ENCODE peak calls at places on chromosomes 12 and 14, in ten cellular contexts. One of them, this sample, is unnamed.

GRCh38 chr12:19298837-19299605 is 140.3 kb upstream of the AEBP2 start:
- DNase-seq in Calu3: no peak
- DNase-seq in CD8-positive, alpha-beta T cell: no peak
- DNase-seq in AG10803: no peak
- DNase-seq in neuronal stem cell: no peak
- DNase-seq in NCI-H1105: no peak
- DNase-seq in AG08396: no peak
- DNase-seq in GM20000: no peak
- DNase-seq in neural progenitor cell: no peak
- DNase-seq in endothelial cell: no peak
- DNase-seq in this sample: no peak

GRCh38 chr12:27665704-27666103 is 30.5 kb upstream of the REP15 start:
- DNase-seq in endothelial cell: no peak
- DNase-seq in CD8-positive, alpha-beta T cell: no peak
- DNase-seq in neural progenitor cell: no peak
- DNase-seq in neuronal stem cell: no peak
- DNase-seq in NCI-H1105: no peak
- DNase-seq in GM20000: no peak
- DNase-seq in AG10803: no peak
- DNase-seq in Calu3: no peak
- DNase-seq in AG08396: no peak
- DNase-seq in this sample: no peak

GRCh38 chr12:76670776-76671175 is 93.1 kb upstream of the ZDHHC17 start:
- DNase-seq in neuronal stem cell: no peak
- DNase-seq in endothelial cell: no peak
- DNase-seq in NCI-H1105: no peak
- DNase-seq in neural progenitor cell: no peak
- DNase-seq in GM20000: no peak
- DNase-seq in CD8-positive, alpha-beta T cell: no peak
- DNase-seq in AG08396: peak; percentile 20
- DNase-seq in AG10803: peak; percentile 89
- DNase-seq in Calu3: no peak
- DNase-seq in this sample: no peak

GRCh38 chr12:31228811-31229792 is 96.8 kb downstream of the SINHCAF start:
- DNase-seq in AG08396: no peak
- DNase-seq in endothelial cell: no peak
- DNase-seq in neural progenitor cell: no peak
- DNase-seq in neuronal stem cell: no peak
- DNase-seq in CD8-positive, alpha-beta T cell: no peak
- DNase-seq in AG10803: no peak
- DNase-seq in Calu3: no peak
- DNase-seq in NCI-H1105: no peak
- DNase-seq in GM20000: no peak
- DNase-seq in this sample: no peak

GRCh38 chr12:26271889-26272492 is 76.6 kb downstream of the SSPN start:
- DNase-seq in NCI-H1105: no peak
- DNase-seq in AG10803: peak; percentile 79
- DNase-seq in neural progenitor cell: no peak
- DNase-seq in endothelial cell: no peak
- DNase-seq in GM20000: peak; percentile 22
- DNase-seq in Calu3: peak; percentile 91
- DNase-seq in neuronal stem cell: no peak
- DNase-seq in CD8-positive, alpha-beta T cell: no peak
- DNase-seq in AG08396: peak; percentile 11
- DNase-seq in this sample: no peak

GRCh38 chr12:46886541-46887041 is 60.8 kb upstream of the SLC38A4 start:
- DNase-seq in NCI-H1105: no peak
- DNase-seq in neural progenitor cell: no peak
- DNase-seq in Calu3: no peak
- DNase-seq in CD8-positive, alpha-beta T cell: no peak
- DNase-seq in neuronal stem cell: no peak
- DNase-seq in AG08396: no peak
- DNase-seq in endothelial cell: no peak
- DNase-seq in GM20000: no peak
- DNase-seq in AG10803: peak; percentile 96
- DNase-seq in this sample: no peak

GRCh38 chr12:111363578-111363977 is 5.3 kb downstream of the PHETA1 start:
- DNase-seq in neuronal stem cell: no peak
- DNase-seq in endothelial cell: no peak
- DNase-seq in Calu3: no peak
- DNase-seq in GM20000: no peak
- DNase-seq in NCI-H1105: no peak
- DNase-seq in AG10803: peak; percentile 73
- DNase-seq in CD8-positive, alpha-beta T cell: no peak
- DNase-seq in neural progenitor cell: no peak
- DNase-seq in AG08396: peak; percentile 75
- DNase-seq in this sample: no peak

GRCh38 chr12:115835445-115835844 is 442.0 kb downstream of the MED13L start:
- DNase-seq in neuronal stem cell: no peak
- DNase-seq in Calu3: no peak
- DNase-seq in endothelial cell: no peak
- DNase-seq in AG10803: no peak
- DNase-seq in GM20000: no peak
- DNase-seq in neural progenitor cell: no peak
- DNase-seq in CD8-positive, alpha-beta T cell: no peak
- DNase-seq in NCI-H1105: no peak
- DNase-seq in AG08396: no peak
- DNase-seq in this sample: no peak

GRCh38 chr14:31265701-31266398 is 58.3 kb upstream of the HECTD1 start:
- DNase-seq in AG10803: peak; percentile 51
- DNase-seq in Calu3: peak; percentile 19
- DNase-seq in neuronal stem cell: no peak
- DNase-seq in AG08396: no peak
- DNase-seq in NCI-H1105: no peak
- DNase-seq in neural progenitor cell: no peak
- DNase-seq in CD8-positive, alpha-beta T cell: no peak
- DNase-seq in endothelial cell: no peak
- DNase-seq in GM20000: no peak
- DNase-seq in this sample: no peak

GRCh38 chr12:89263874-89264273 is 88.4 kb downstream of the DUSP6 start:
- DNase-seq in neuronal stem cell: no peak
- DNase-seq in endothelial cell: no peak
- DNase-seq in GM20000: no peak
- DNase-seq in NCI-H1105: no peak
- DNase-seq in AG10803: no peak
- DNase-seq in neural progenitor cell: no peak
- DNase-seq in Calu3: no peak
- DNase-seq in AG08396: no peak
- DNase-seq in CD8-positive, alpha-beta T cell: no peak
- DNase-seq in this sample: no peak

GRCh38 chr12:29322157-29322556 is 58.8 kb downstream of the ERGIC2 start:
- DNase-seq in AG10803: no peak
- DNase-seq in GM20000: no peak
- DNase-seq in AG08396: no peak
- DNase-seq in Calu3: no peak
- DNase-seq in neural progenitor cell: no peak
- DNase-seq in NCI-H1105: no peak
- DNase-seq in CD8-positive, alpha-beta T cell: no peak
- DNase-seq in neuronal stem cell: no peak
- DNase-seq in endothelial cell: no peak
- DNase-seq in this sample: no peak

GRCh38 chr14:55117816-55118441 is 11.1 kb upstream of the LGALS3 start:
- DNase-seq in AG10803: no peak
- DNase-seq in endothelial cell: no peak
- DNase-seq in neural progenitor cell: no peak
- DNase-seq in GM20000: no peak
- DNase-seq in neuronal stem cell: no peak
- DNase-seq in Calu3: no peak
- DNase-seq in NCI-H1105: no peak
- DNase-seq in CD8-positive, alpha-beta T cell: no peak
- DNase-seq in AG08396: no peak
- DNase-seq in this sample: no peak

GRCh38 chr14:76863724-76864407 is 37.7 kb downstream of the LRRC74A start:
- DNase-seq in neuronal stem cell: no peak
- DNase-seq in neural progenitor cell: no peak
- DNase-seq in AG08396: no peak
- DNase-seq in NCI-H1105: no peak
- DNase-seq in GM20000: peak; percentile 55
- DNase-seq in Calu3: peak; percentile 33
- DNase-seq in CD8-positive, alpha-beta T cell: no peak
- DNase-seq in endothelial cell: peak; percentile 38
- DNase-seq in AG10803: no peak
- DNase-seq in this sample: no peak

GRCh38 chr14:98893675-98894074 is 378.3 kb downstream of the BCL11B start:
- DNase-seq in neuronal stem cell: no peak
- DNase-seq in endothelial cell: no peak
- DNase-seq in neural progenitor cell: no peak
- DNase-seq in AG10803: no peak
- DNase-seq in Calu3: no peak
- DNase-seq in CD8-positive, alpha-beta T cell: no peak
- DNase-seq in GM20000: no peak
- DNase-seq in NCI-H1105: no peak
- DNase-seq in AG08396: no peak
- DNase-seq in this sample: no peak

GRCh38 chr14:45253754-45254300 is 825 bp upstream of the MIS18BP1 start:
- DNase-seq in AG08396: no peak
- DNase-seq in AG10803: peak; percentile 70
- DNase-seq in CD8-positive, alpha-beta T cell: no peak
- DNase-seq in neuronal stem cell: no peak
- DNase-seq in NCI-H1105: no peak
- DNase-seq in Calu3: peak; percentile 4
- DNase-seq in endothelial cell: no peak
- DNase-seq in GM20000: peak; percentile 12
- DNase-seq in neural progenitor cell: no peak
- DNase-seq in this sample: no peak

GRCh38 chr12:100799770-100800169 is 5.2 kb downstream of the ANO4 start:
- DNase-seq in CD8-positive, alpha-beta T cell: no peak
- DNase-seq in neuronal stem cell: no peak
- DNase-seq in AG08396: peak; percentile 49
- DNase-seq in endothelial cell: no peak
- DNase-seq in AG10803: peak; percentile 33
- DNase-seq in neural progenitor cell: no peak
- DNase-seq in NCI-H1105: no peak
- DNase-seq in Calu3: no peak
- DNase-seq in GM20000: no peak
- DNase-seq in this sample: no peak

GRCh38 chr12:102503056-102503681 is 22.8 kb upstream of the IGF1 start:
- DNase-seq in neuronal stem cell: no peak
- DNase-seq in CD8-positive, alpha-beta T cell: no peak
- DNase-seq in GM20000: no peak
- DNase-seq in neural progenitor cell: no peak
- DNase-seq in NCI-H1105: no peak
- DNase-seq in endothelial cell: no peak
- DNase-seq in AG08396: no peak
- DNase-seq in AG10803: no peak
- DNase-seq in Calu3: no peak
- DNase-seq in this sample: no peak

GRCh38 chr14:96674121-96674520 is 123.1 kb upstream of the VRK1 start:
- DNase-seq in Calu3: no peak
- DNase-seq in CD8-positive, alpha-beta T cell: no peak
- DNase-seq in neuronal stem cell: no peak
- DNase-seq in GM20000: no peak
- DNase-seq in NCI-H1105: no peak
- DNase-seq in endothelial cell: no peak
- DNase-seq in AG10803: no peak
- DNase-seq in neural progenitor cell: no peak
- DNase-seq in AG08396: no peak
- DNase-seq in this sample: no peak

GRCh38 chr14:91372680-91373495 is 44.7 kb downstream of the CCDC88C start:
- DNase-seq in GM20000: no peak
- DNase-seq in endothelial cell: no peak
- DNase-seq in CD8-positive, alpha-beta T cell: peak; percentile 63
- DNase-seq in AG08396: no peak
- DNase-seq in neuronal stem cell: no peak
- DNase-seq in AG10803: no peak
- DNase-seq in neural progenitor cell: no peak
- DNase-seq in Calu3: no peak
- DNase-seq in NCI-H1105: peak; percentile 85
- DNase-seq in this sample: no peak

GRCh38 chr14:41605550-41606248 is 977 bp upstream of the LRFN5 start:
- DNase-seq in neural progenitor cell: peak; percentile 75
- DNase-seq in AG08396: peak; percentile 14
- DNase-seq in GM20000: peak; percentile 21
- DNase-seq in Calu3: no peak
- DNase-seq in AG10803: peak; percentile 5
- DNase-seq in NCI-H1105: peak; percentile 79
- DNase-seq in neuronal stem cell: peak; percentile 62
- DNase-seq in endothelial cell: peak; percentile 53
- DNase-seq in CD8-positive, alpha-beta T cell: no peak
- DNase-seq in this sample: no peak

GRCh38 chr12:124286414-124286813 is 8.5 kb upstream of the RFLNA start:
- DNase-seq in neural progenitor cell: no peak
- DNase-seq in AG10803: no peak
- DNase-seq in CD8-positive, alpha-beta T cell: no peak
- DNase-seq in GM20000: no peak
- DNase-seq in NCI-H1105: peak; percentile 59
- DNase-seq in Calu3: peak; percentile 38
- DNase-seq in AG08396: no peak
- DNase-seq in endothelial cell: no peak
- DNase-seq in neuronal stem cell: no peak
- DNase-seq in this sample: no peak